ENCODE peak calls at places on chromosomes 1 and 21, in six cellular contexts. T is GM12878, X is HL-60, Y is H1, U is K562, A is SK-N-SH. V is an unnamed sample.

GRCh38 chr1:153611024-153611352 is 1.9 kb downstream of the S100A16 start:
- DNase-seq in T (no peak), X (no peak), Y (no peak), U (no peak), A (no peak), V (no peak)

GRCh38 chr21:17732306-17732705 is 86.8 kb downstream of the C21orf91 start:
- DNase-seq in T (no peak), X (no peak), Y (no peak), U (no peak), A (peak), V (no peak)

GRCh38 chr21:43025636-43026180 is 49.9 kb downstream of the CBS start:
- DNase-seq in T (no peak), X (no peak), Y (no peak), U (no peak), A (no peak), V (peak)

GRCh38 chr1:201708085-201708512 is 120.9 kb upstream of the IPO9 start:
- DNase-seq in T (no peak), X (no peak), Y (no peak), U (no peak), A (no peak), V (no peak)

GRCh38 chr1:201763439-201764140 is 65.4 kb upstream of the IPO9 start:
- DNase-seq in T (no peak), X (no peak), Y (no peak), U (no peak), A (no peak), V (no peak)

GRCh38 chr1:182781849-182782586 is 7.6 kb upstream of the NPL start:
- DNase-seq in T (peak), X (peak), Y (peak), U (peak), A (peak), V (peak)

GRCh38 chr1:26239936-26240335 is 5.9 kb downstream of the CEP85 start:
- DNase-seq in T (no peak), X (no peak), Y (no peak), U (no peak), A (no peak), V (no peak)

GRCh38 chr1:66197785-66198184 is 336.2 kb upstream of the SGIP1 start:
- DNase-seq in T (no peak), X (no peak), Y (no peak), U (no peak), A (no peak), V (no peak)

GRCh38 chr1:2523891-2524609 is 2.3 kb downstream of the PANK4 start:
- DNase-seq in T (no peak), X (no peak), Y (no peak), U (no peak), A (no peak), V (no peak)

GRCh38 chr21:26795866-26796329 is 49.3 kb downstream of the ADAMTS1 start:
- DNase-seq in T (no peak), X (no peak), Y (no peak), U (no peak), A (peak), V (no peak)

GRCh38 chr1:109923131-109923945 is 12.7 kb downstream of the CSF1 start:
- DNase-seq in T (no peak), X (no peak), Y (peak), U (peak), A (peak), V (no peak)

GRCh38 chr1:21292991-21293536 is 2.8 kb upstream of the ECE1 start:
- DNase-seq in T (peak), X (no peak), Y (no peak), U (no peak), A (no peak), V (no peak)
- TF ChIP-seq GABPA in T (no peak), X (no peak), Y (no peak), U (no peak), A (no peak), V (no peak)

DNA sequence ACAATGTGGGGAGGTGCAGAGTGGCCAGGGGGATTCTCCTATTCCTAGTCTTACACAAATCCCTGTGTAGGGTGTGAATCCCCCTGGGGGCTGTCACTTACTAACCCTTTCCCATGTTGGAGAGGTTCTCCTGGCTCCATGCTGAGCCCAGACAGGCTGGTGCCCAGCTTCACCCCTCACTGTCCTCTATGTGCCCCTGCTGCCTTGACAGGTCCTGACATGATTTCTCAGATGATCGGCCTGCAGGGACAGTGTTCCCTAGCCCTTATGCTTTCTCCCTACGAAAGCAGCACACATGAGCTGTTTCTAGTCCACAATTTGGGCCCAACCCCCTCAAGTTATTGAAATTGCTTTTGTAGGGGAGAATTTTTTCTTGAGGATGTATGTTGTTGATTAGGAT is 68.9 kb upstream of the FAM78B start:
- DNase-seq in T (no peak), X (no peak), Y (no peak), U (no peak), A (no peak), V (no peak)
- TF ChIP-seq GABPA in T (no peak), X (no peak), Y (no peak), U (no peak), A (no peak), V (no peak)

GRCh38 chr1:223228931-223229528 is 86.0 kb upstream of the TLR5 start:
- DNase-seq in T (no peak), X (no peak), Y (no peak), U (no peak), A (no peak), V (no peak)
- TF ChIP-seq GABPA in T (no peak), X (no peak), Y (no peak), U (no peak), A (no peak), V (no peak)

GRCh38 chr1:88697503-88697902 is 13.4 kb downstream of the PKN2 start:
- DNase-seq in T (no peak), X (no peak), Y (no peak), U (no peak), A (no peak), V (no peak)
- TF ChIP-seq GABPA in T (no peak), X (no peak), Y (no peak), U (no peak), A (no peak), V (no peak)